ENCODE peak calls at places on chromosomes 2 and 18, in nine cellular contexts. M is A673, Y is neural crest cell, X is AG10803, T is right atrium auricular region, J is fibroblast of pulmonary artery, Q is colonic mucosa, U is mucosa of descending colon, R is GM13976. C is an unnamed sample.

GRCh38 chr2:231190531-231191197 is 7.8 kb upstream of the ARMC9 start:
- DNase-seq in M (no peak), Y (no peak), X (peak), T (peak), J (no peak), Q (peak), U (peak), R (peak), C (no peak)

GRCh38 chr2:106193491-106193976 is 567 bp downstream of the UXS1 start:
- DNase-seq in M (no peak), Y (peak), X (no peak), T (no peak), J (no peak), Q (peak), U (peak), R (peak), C (peak)

GRCh38 chr2:235468978-235469694 is 24.7 kb upstream of the AGAP1 start:
- DNase-seq in M (peak), Y (no peak), X (peak), T (peak), J (peak), Q (peak), U (no peak), R (no peak), C (no peak)

GRCh38 chr2:233369462-233369861 is 15.2 kb downstream of the DGKD start:
- DNase-seq in M (no peak), Y (no peak), X (no peak), T (no peak), J (no peak), Q (no peak), U (no peak), R (no peak), C (no peak)

GRCh38 chr18:70221156-70221910 is 15.8 kb upstream of the RTTN start:
- DNase-seq in M (peak), Y (no peak), X (no peak), T (no peak), J (no peak), Q (no peak), U (no peak), R (no peak), C (no peak)

GRCh38 chr2:9400268-9401058 is 22.9 kb downstream of the ITGB1BP1 start:
- DNase-seq in M (no peak), Y (no peak), X (no peak), T (no peak), J (no peak), Q (no peak), U (no peak), R (no peak), C (no peak)

GRCh38 chr2:16318474-16319195 is 347.0 kb downstream of the CYRIA start:
- DNase-seq in M (no peak), Y (no peak), X (no peak), T (no peak), J (no peak), Q (no peak), U (no peak), R (no peak), C (no peak)

GRCh38 chr18:76450912-76451421 is 44.1 kb downstream of the ZNF516 start:
- DNase-seq in M (peak), Y (no peak), X (peak), T (peak), J (peak), Q (peak), U (no peak), R (peak), C (peak)

GRCh38 chr18:10213526-10213925 is 240.9 kb upstream of the APCDD1 start:
- DNase-seq in M (peak), Y (no peak), X (peak), T (no peak), J (peak), Q (no peak), U (no peak), R (no peak), C (peak)

GRCh38 chr2:14896280-14896679 is 263.8 kb downstream of the LRATD1 start:
- DNase-seq in M (no peak), Y (no peak), X (no peak), T (no peak), J (no peak), Q (no peak), U (no peak), R (no peak), C (no peak)

GRCh38 chr2:19349911-19350677 is 8.3 kb downstream of the OSR1 start:
- DNase-seq in M (peak), Y (peak), X (no peak), T (peak), J (peak), Q (peak), U (peak), R (peak), C (peak)

GRCh38 chr2:128445533-128445900 is 126.8 kb upstream of the HS6ST1 start:
- DNase-seq in M (no peak), Y (no peak), X (no peak), T (peak), J (no peak), Q (peak), U (no peak), R (no peak), C (no peak)

GRCh38 chr2:55880416-55881143 is 43.0 kb downstream of the EFEMP1 start:
- DNase-seq in M (no peak), Y (no peak), X (peak), T (no peak), J (peak), Q (no peak), U (no peak), R (no peak), C (no peak)

GRCh38 chr2:84631047-84631446 is 114.7 kb downstream of the DNAH6 start:
- DNase-seq in M (peak), Y (no peak), X (peak), T (no peak), J (peak), Q (no peak), U (no peak), R (peak), C (no peak)

GRCh38 chr2:26274058-26274613 is 29.4 kb downstream of the HADHB start:
- DNase-seq in M (peak), Y (no peak), X (peak), T (peak), J (peak), Q (peak), U (no peak), R (no peak), C (no peak)

GRCh38 chr2:10460366-10460796 is 12.3 kb upstream of the ODC1 start:
- DNase-seq in M (no peak), Y (no peak), X (no peak), T (no peak), J (no peak), Q (no peak), U (no peak), R (no peak), C (no peak)

GRCh38 chr2:136005462-136006205 is 20.2 kb upstream of the DARS1 start:
- DNase-seq in M (no peak), Y (no peak), X (no peak), T (no peak), J (no peak), Q (no peak), U (no peak), R (no peak), C (no peak)

GRCh38 chr2:188570365-188570764 is 278.7 kb downstream of the GULP1 start:
- DNase-seq in M (no peak), Y (no peak), X (peak), T (no peak), J (no peak), Q (no peak), U (no peak), R (no peak), C (no peak)

GRCh38 chr2:240932724-240933047 is 26.6 kb downstream of the CROCC2 start:
- DNase-seq in M (no peak), Y (no peak), X (no peak), T (no peak), J (no peak), Q (no peak), U (no peak), R (no peak), C (no peak)

GRCh38 chr2:157056200-157056676 is 201.3 kb upstream of the GALNT5 start:
- DNase-seq in M (no peak), Y (no peak), X (peak), T (no peak), J (peak), Q (no peak), U (no peak), R (no peak), C (no peak)

GRCh38 chr2:112706170-112706664 is 14.6 kb upstream of the NT5DC4 start:
- DNase-seq in M (no peak), Y (no peak), X (no peak), T (peak), J (peak), Q (no peak), U (no peak), R (no peak), C (peak)

GRCh38 chr2:102304268-102304667 is 7.1 kb upstream of the IL1RL1 start:
- DNase-seq in M (no peak), Y (no peak), X (peak), T (no peak), J (peak), Q (no peak), U (no peak), R (no peak), C (no peak)

GRCh38 chr2:127683766-127684165 is 8.4 kb upstream of the LIMS2 start:
- DNase-seq in M (no peak), Y (no peak), X (peak), T (peak), J (no peak), Q (no peak), U (no peak), R (no peak), C (no peak)

GRCh38 chr2:179571141-179571713 is 290.2 kb downstream of the ZNF385B start:
- DNase-seq in M (no peak), Y (no peak), X (no peak), T (no peak), J (no peak), Q (no peak), U (no peak), R (no peak), C (no peak)

GRCh38 chr18:14974576-14974975 is 226.6 kb downstream of the ANKRD30B start:
- DNase-seq in M (no peak), Y (no peak), X (peak), T (peak), J (no peak), Q (no peak), U (no peak), R (no peak), C (no peak)

GRCh38 chr2:172427990-172428840 is 829 bp downstream of the ITGA6 start:
- DNase-seq in M (peak), Y (peak), X (no peak), T (no peak), J (no peak), Q (peak), U (peak), R (no peak), C (peak)

GRCh38 chr2:65364054-65364651 is 68.2 kb downstream of the SPRED2 start:
- DNase-seq in M (peak), Y (no peak), X (no peak), T (no peak), J (no peak), Q (no peak), U (no peak), R (no peak), C (no peak)

GRCh38 chr2:1937066-1937465 is 192.8 kb upstream of the PXDN start:
- DNase-seq in M (no peak), Y (no peak), X (no peak), T (peak), J (no peak), Q (no peak), U (no peak), R (no peak), C (no peak)

GRCh38 chr2:43021791-43022500 is 204.5 kb downstream of the ZFP36L2 start:
- DNase-seq in M (no peak), Y (peak), X (no peak), T (no peak), J (no peak), Q (peak), U (no peak), R (no peak), C (peak)

GRCh38 chr2:17636989-17637906 is 96.8 kb downstream of the VSNL1 start:
- DNase-seq in M (no peak), Y (no peak), X (no peak), T (no peak), J (no peak), Q (no peak), U (no peak), R (no peak), C (no peak)

GRCh38 chr2:237694423-237695194 is 67.2 kb downstream of the LRRFIP1 start:
- DNase-seq in M (no peak), Y (no peak), X (no peak), T (no peak), J (no peak), Q (no peak), U (peak), R (no peak), C (peak)

GRCh38 chr2:240465765-240466578 is 30.5 kb downstream of the GPC1 start:
- DNase-seq in M (no peak), Y (no peak), X (no peak), T (peak), J (no peak), Q (no peak), U (peak), R (no peak), C (no peak)

GRCh38 chr18:34742761-34743366 is 32.8 kb downstream of the DTNA start:
- DNase-seq in M (no peak), Y (no peak), X (no peak), T (no peak), J (no peak), Q (no peak), U (no peak), R (no peak), C (no peak)

GRCh38 chr2:190469770-190470169 is 61.6 kb downstream of the MFSD6 start:
- DNase-seq in M (peak), Y (no peak), X (peak), T (no peak), J (peak), Q (peak), U (no peak), R (no peak), C (no peak)

GRCh38 chr2:135072125-135072997 is 20.3 kb downstream of the RAB3GAP1 start:
- DNase-seq in M (no peak), Y (no peak), X (no peak), T (no peak), J (peak), Q (no peak), U (no peak), R (no peak), C (no peak)

GRCh38 chr18:48007381-48007780 is 76.9 kb upstream of the SMAD2 start:
- DNase-seq in M (no peak), Y (no peak), X (no peak), T (no peak), J (no peak), Q (no peak), U (no peak), R (no peak), C (no peak)

GRCh38 chr2:168443818-168444217 is 12.3 kb upstream of the CERS6 start:
- DNase-seq in M (no peak), Y (no peak), X (no peak), T (no peak), J (no peak), Q (no peak), U (no peak), R (no peak), C (no peak)
- TF ChIP-seq CTCF in M (no peak), Y (no peak), X (no peak), T (no peak), J (no peak), Q (no peak), U (no peak), R (no peak), C (no peak)

GRCh38 chr18:27005589-27005988 is 140.1 kb upstream of the AQP4 start:
- DNase-seq in M (peak), Y (no peak), X (no peak), T (no peak), J (peak), Q (no peak), U (no peak), R (no peak), C (no peak)
- TF ChIP-seq CTCF in M (peak), Y (peak), X (peak), T (no peak), J (peak), Q (no peak), U (no peak), R (peak), C (no peak)

GRCh38 chr2:20625920-20626697 is 24.8 kb downstream of the HS1BP3 start:
- DNase-seq in M (no peak), Y (no peak), X (no peak), T (no peak), J (no peak), Q (no peak), U (peak), R (no peak), C (no peak)
- TF ChIP-seq CTCF in M (no peak), Y (no peak), X (no peak), T (no peak), J (no peak), Q (no peak), U (no peak), R (no peak), C (no peak)

GRCh38 chr18:78538669-78539440 is 440.8 kb upstream of the SALL3 start:
- DNase-seq in M (no peak), Y (no peak), X (no peak), T (peak), J (no peak), Q (no peak), U (no peak), R (no peak), C (no peak)
- TF ChIP-seq CTCF in M (no peak), Y (no peak), X (no peak), T (no peak), J (no peak), Q (no peak), U (no peak), R (no peak), C (no peak)

GRCh38 chr2:236503100-236503499 is 66.5 kb upstream of the ACKR3 start:
- DNase-seq in M (no peak), Y (no peak), X (no peak), T (no peak), J (no peak), Q (no peak), U (no peak), R (no peak), C (no peak)
- TF ChIP-seq CTCF in M (peak), Y (peak), X (peak), T (no peak), J (no peak), Q (no peak), U (no peak), R (no peak), C (no peak)

DNA sequence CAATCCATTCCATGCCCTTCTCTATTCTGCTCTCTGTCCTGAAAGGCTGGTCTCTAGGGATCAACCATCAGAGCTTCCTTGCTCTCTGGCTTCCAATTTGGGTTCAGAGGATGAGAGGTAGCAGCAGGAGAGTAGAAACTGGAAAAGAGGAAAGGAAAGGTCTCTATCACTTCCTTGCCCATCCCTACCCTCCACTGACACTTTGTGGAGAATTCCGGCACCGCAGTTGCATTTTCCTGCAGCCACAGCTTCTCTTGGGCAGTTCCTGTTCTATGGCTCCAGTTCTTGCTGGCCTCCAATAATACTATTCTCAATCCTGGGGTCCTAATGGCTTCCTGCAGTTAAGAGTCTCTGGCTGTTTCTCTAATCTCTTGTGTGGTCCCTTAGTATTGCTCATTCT is 13.3 kb upstream of the IMPACT start:
- DNase-seq in M (no peak), Y (no peak), X (peak), T (no peak), J (no peak), Q (no peak), U (no peak), R (no peak), C (no peak)
- TF ChIP-seq CTCF in M (peak), Y (no peak), X (peak), T (no peak), J (peak), Q (no peak), U (peak), R (no peak), C (no peak)

GRCh38 chr18:63951302-63951705 is 2.2 kb downstream of the HMSD start:
- DNase-seq in M (peak), Y (no peak), X (peak), T (no peak), J (no peak), Q (no peak), U (no peak), R (peak), C (peak)
- TF ChIP-seq CTCF in M (peak), Y (peak), X (peak), T (no peak), J (peak), Q (no peak), U (no peak), R (no peak), C (peak)

DNA sequence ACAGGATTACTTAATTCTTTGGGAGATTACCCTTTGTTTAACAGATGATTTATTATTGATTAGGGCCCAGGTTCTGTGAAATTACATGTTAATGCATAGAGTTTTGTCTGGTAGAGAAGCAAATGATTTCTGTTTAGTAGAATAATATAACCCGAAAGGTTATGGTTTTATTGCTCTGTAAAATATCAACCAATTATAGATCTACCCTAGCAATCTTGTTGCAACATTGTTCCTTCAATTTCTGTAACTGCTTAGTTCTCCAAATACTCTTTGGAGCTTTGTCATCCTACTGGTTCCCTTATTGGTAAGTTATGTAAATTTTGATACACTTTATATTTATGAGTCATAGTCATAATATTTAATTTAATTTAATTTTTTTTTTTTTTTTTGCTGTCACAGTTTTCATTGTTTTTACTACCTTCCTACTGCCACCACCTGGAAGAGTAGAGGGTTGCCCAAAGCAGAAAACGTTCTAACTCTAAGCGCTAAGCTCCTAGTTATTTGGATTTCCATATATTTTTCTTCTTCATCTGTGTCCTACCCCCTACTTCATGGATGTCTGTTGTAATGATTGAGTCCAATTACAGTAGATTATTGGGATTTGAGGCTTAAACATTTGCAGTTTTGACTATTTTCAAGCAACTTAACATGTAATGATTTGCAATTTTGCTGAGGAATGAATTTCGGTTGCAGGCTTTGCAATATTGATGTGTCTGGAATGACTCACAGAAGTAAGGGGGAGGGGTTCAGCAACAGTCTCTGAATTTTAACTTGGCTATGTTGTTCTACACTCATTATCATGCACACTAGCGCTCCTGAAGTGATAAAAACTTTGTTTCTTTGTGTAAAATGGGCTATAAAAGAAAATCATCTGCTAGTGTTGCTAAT is 51.0 kb downstream of the NABP1 start:
- DNase-seq in M (peak), Y (no peak), X (peak), T (no peak), J (no peak), Q (no peak), U (no peak), R (no peak), C (no peak)
- TF ChIP-seq CTCF in M (peak), Y (no peak), X (no peak), T (no peak), J (no peak), Q (no peak), U (no peak), R (no peak), C (no peak)

GRCh38 chr2:8229546-8229986 is 452.3 kb upstream of the ID2 start:
- DNase-seq in M (peak), Y (no peak), X (peak), T (peak), J (peak), Q (no peak), U (peak), R (peak), C (peak)
- TF ChIP-seq CTCF in M (no peak), Y (no peak), X (no peak), T (no peak), J (no peak), Q (no peak), U (no peak), R (no peak), C (no peak)

C was measured in activated CD8-positive, alpha-beta T cell treated with anti-CD3 and anti-CD28 coated beads for 36 hours.